ENCODE peak calls at places on chromosomes 5 and 9, in nine cellular contexts. One of them, this sample, is unnamed.

GRCh38 chr5:91378683-91379601 is 4.2 kb downstream of the ARRDC3 start:
- DNase-seq in PC-3: peak
- DNase-seq in mesendoderm: peak
- DNase-seq in fibroblast of lung: no peak
- DNase-seq in astrocyte: no peak
- DNase-seq in keratinocyte: no peak
- DNase-seq in endothelial cell of umbilical vein: peak
- DNase-seq in neuronal stem cell: no peak
- DNase-seq in H9: no peak
- DNase-seq in this sample: no peak

GRCh38 chr9:134185536-134186011 is 21.2 kb upstream of the RNU6ATAC start:
- DNase-seq in PC-3: no peak
- DNase-seq in mesendoderm: peak
- DNase-seq in fibroblast of lung: no peak
- DNase-seq in astrocyte: no peak
- DNase-seq in keratinocyte: no peak
- DNase-seq in endothelial cell of umbilical vein: no peak
- DNase-seq in neuronal stem cell: no peak
- DNase-seq in H9: no peak
- DNase-seq in this sample: no peak

GRCh38 chr5:177495243-177496060 is 2.0 kb downstream of the PDLIM7 start:
- DNase-seq in PC-3: peak
- DNase-seq in mesendoderm: peak
- DNase-seq in fibroblast of lung: peak
- DNase-seq in astrocyte: peak
- DNase-seq in keratinocyte: no peak
- DNase-seq in endothelial cell of umbilical vein: peak
- DNase-seq in neuronal stem cell: peak
- DNase-seq in H9: peak
- DNase-seq in this sample: no peak

GRCh38 chr5:135843571-135844337 is 9.3 kb downstream of the SLC25A48 start:
- DNase-seq in PC-3: peak
- DNase-seq in mesendoderm: no peak
- DNase-seq in fibroblast of lung: no peak
- DNase-seq in astrocyte: no peak
- DNase-seq in keratinocyte: peak
- DNase-seq in endothelial cell of umbilical vein: no peak
- DNase-seq in neuronal stem cell: no peak
- DNase-seq in H9: no peak
- DNase-seq in this sample: no peak

GRCh38 chr9:95383845-95384244 is 66.3 kb upstream of the FANCC start:
- DNase-seq in PC-3: no peak
- DNase-seq in mesendoderm: peak
- DNase-seq in fibroblast of lung: no peak
- DNase-seq in astrocyte: no peak
- DNase-seq in keratinocyte: no peak
- DNase-seq in endothelial cell of umbilical vein: no peak
- DNase-seq in neuronal stem cell: no peak
- DNase-seq in H9: no peak
- DNase-seq in this sample: no peak

GRCh38 chr5:73437126-73438047 is 11.2 kb downstream of the FOXD1 start:
- DNase-seq in PC-3: peak
- DNase-seq in mesendoderm: peak
- DNase-seq in fibroblast of lung: peak
- DNase-seq in astrocyte: peak
- DNase-seq in keratinocyte: no peak
- DNase-seq in endothelial cell of umbilical vein: no peak
- DNase-seq in neuronal stem cell: no peak
- DNase-seq in H9: peak
- DNase-seq in this sample: no peak

GRCh38 chr9:127773245-127773644 is 5.2 kb downstream of the SH2D3C start:
- DNase-seq in PC-3: no peak
- DNase-seq in mesendoderm: no peak
- DNase-seq in fibroblast of lung: no peak
- DNase-seq in astrocyte: no peak
- DNase-seq in keratinocyte: no peak
- DNase-seq in endothelial cell of umbilical vein: no peak
- DNase-seq in neuronal stem cell: no peak
- DNase-seq in H9: no peak
- DNase-seq in this sample: no peak

GRCh38 chr5:132389453-132390286 is 20.2 kb downstream of the SLC22A5 start:
- DNase-seq in PC-3: peak
- DNase-seq in mesendoderm: peak
- DNase-seq in fibroblast of lung: peak
- DNase-seq in astrocyte: peak
- DNase-seq in keratinocyte: peak
- DNase-seq in endothelial cell of umbilical vein: peak
- DNase-seq in neuronal stem cell: no peak
- DNase-seq in H9: no peak
- DNase-seq in this sample: no peak

GRCh38 chr5:174818430-174818829 is 94.0 kb downstream of the MSX2 start:
- DNase-seq in PC-3: no peak
- DNase-seq in mesendoderm: no peak
- DNase-seq in fibroblast of lung: no peak
- DNase-seq in astrocyte: no peak
- DNase-seq in keratinocyte: no peak
- DNase-seq in endothelial cell of umbilical vein: no peak
- DNase-seq in neuronal stem cell: no peak
- DNase-seq in H9: no peak
- DNase-seq in this sample: no peak

GRCh38 chr9:34992376-34992951 is 2.9 kb downstream of the DNAJB5 start:
- DNase-seq in PC-3: peak
- DNase-seq in mesendoderm: peak
- DNase-seq in fibroblast of lung: peak
- DNase-seq in astrocyte: peak
- DNase-seq in keratinocyte: peak
- DNase-seq in endothelial cell of umbilical vein: peak
- DNase-seq in neuronal stem cell: no peak
- DNase-seq in H9: peak
- DNase-seq in this sample: no peak

GRCh38 chr9:108836771-108837170 is 19.0 kb downstream of the ACTL7B start:
- DNase-seq in PC-3: peak
- DNase-seq in mesendoderm: no peak
- DNase-seq in fibroblast of lung: no peak
- DNase-seq in astrocyte: peak
- DNase-seq in keratinocyte: no peak
- DNase-seq in endothelial cell of umbilical vein: no peak
- DNase-seq in neuronal stem cell: no peak
- DNase-seq in H9: no peak
- DNase-seq in this sample: no peak

GRCh38 chr9:68755752-68756151 is 50.7 kb downstream of the PIP5K1B start:
- DNase-seq in PC-3: no peak
- DNase-seq in mesendoderm: peak
- DNase-seq in fibroblast of lung: no peak
- DNase-seq in astrocyte: no peak
- DNase-seq in keratinocyte: no peak
- DNase-seq in endothelial cell of umbilical vein: no peak
- DNase-seq in neuronal stem cell: peak
- DNase-seq in H9: no peak
- DNase-seq in this sample: no peak

GRCh38 chr5:95699337-95699736 is 16.5 kb upstream of the SPATA9 start:
- DNase-seq in PC-3: no peak
- DNase-seq in mesendoderm: no peak
- DNase-seq in fibroblast of lung: no peak
- DNase-seq in astrocyte: no peak
- DNase-seq in keratinocyte: no peak
- DNase-seq in endothelial cell of umbilical vein: no peak
- DNase-seq in neuronal stem cell: no peak
- DNase-seq in H9: no peak
- DNase-seq in this sample: no peak

GRCh38 chr9:31916591-31917223 is 467.7 kb upstream of the ACO1 start:
- DNase-seq in PC-3: peak
- DNase-seq in mesendoderm: peak
- DNase-seq in fibroblast of lung: no peak
- DNase-seq in astrocyte: no peak
- DNase-seq in keratinocyte: no peak
- DNase-seq in endothelial cell of umbilical vein: no peak
- DNase-seq in neuronal stem cell: no peak
- DNase-seq in H9: peak
- DNase-seq in this sample: no peak

GRCh38 chr9:90943341-90943740 is 141.7 kb downstream of the SYK start:
- DNase-seq in PC-3: peak
- DNase-seq in mesendoderm: no peak
- DNase-seq in fibroblast of lung: peak
- DNase-seq in astrocyte: no peak
- DNase-seq in keratinocyte: no peak
- DNase-seq in endothelial cell of umbilical vein: no peak
- DNase-seq in neuronal stem cell: no peak
- DNase-seq in H9: no peak
- DNase-seq in this sample: no peak

GRCh38 chr5:163867324-163867723 is 361.9 kb downstream of the MAT2B start:
- DNase-seq in PC-3: no peak
- DNase-seq in mesendoderm: no peak
- DNase-seq in fibroblast of lung: no peak
- DNase-seq in astrocyte: peak
- DNase-seq in keratinocyte: no peak
- DNase-seq in endothelial cell of umbilical vein: peak
- DNase-seq in neuronal stem cell: no peak
- DNase-seq in H9: no peak
- DNase-seq in this sample: no peak

DNA sequence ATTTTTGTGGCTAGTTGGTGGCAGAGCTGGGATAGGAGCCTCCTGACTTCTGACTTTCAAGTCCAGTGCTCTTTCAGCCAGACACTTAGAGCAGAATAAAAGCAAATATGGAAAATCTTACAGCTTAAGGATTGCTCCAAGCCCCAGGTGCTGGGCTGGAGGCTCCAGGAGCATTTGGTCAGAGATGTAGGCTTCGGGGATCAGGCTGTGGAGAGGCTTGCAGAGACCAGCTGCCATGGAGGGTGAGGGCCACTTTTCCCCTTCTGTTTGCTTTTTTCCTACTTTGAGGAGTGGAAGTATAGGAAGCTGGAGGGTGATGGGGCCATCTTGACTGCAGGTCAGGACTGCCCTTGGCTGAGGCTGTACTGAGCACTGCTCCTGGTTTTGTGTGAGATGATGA is 58.9 kb downstream of the RGS3 start:
- DNase-seq in PC-3: no peak
- DNase-seq in mesendoderm: no peak
- DNase-seq in fibroblast of lung: no peak
- DNase-seq in astrocyte: no peak
- DNase-seq in keratinocyte: no peak
- DNase-seq in endothelial cell of umbilical vein: no peak
- DNase-seq in neuronal stem cell: no peak
- DNase-seq in H9: no peak
- DNase-seq in this sample: no peak
- H3K9ac ChIP-seq in PC-3: no peak
- H3K9ac ChIP-seq in mesendoderm: no peak
- H3K9ac ChIP-seq in fibroblast of lung: no peak
- H3K9ac ChIP-seq in astrocyte: no peak
- H3K9ac ChIP-seq in keratinocyte: no peak
- H3K9ac ChIP-seq in endothelial cell of umbilical vein: peak
- H3K9ac ChIP-seq in neuronal stem cell: no peak
- H3K9ac ChIP-seq in H9: no peak
- H3K9ac ChIP-seq in this sample: no peak

DNA sequence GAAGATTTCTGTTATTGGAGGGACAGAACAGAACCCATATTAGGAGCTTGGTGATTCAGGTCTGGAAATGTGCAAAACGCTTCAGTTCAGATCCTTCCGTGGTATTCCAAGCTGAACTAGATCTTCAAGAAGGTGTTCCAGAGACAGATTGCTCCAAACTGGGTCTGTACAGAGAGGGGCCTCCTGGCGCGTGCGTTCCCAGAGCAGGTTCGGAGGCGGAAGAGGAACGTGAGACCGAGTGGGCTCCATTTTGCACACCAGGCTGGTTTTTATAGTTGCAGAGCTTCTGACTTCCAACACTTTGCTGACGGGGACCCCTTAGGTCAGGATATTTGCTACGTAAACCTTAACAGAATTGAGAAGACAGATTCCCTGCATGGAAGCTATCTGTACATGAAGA is 16.7 kb upstream of the RPL26L1 start:
- DNase-seq in PC-3: no peak
- DNase-seq in mesendoderm: no peak
- DNase-seq in fibroblast of lung: no peak
- DNase-seq in astrocyte: no peak
- DNase-seq in keratinocyte: no peak
- DNase-seq in endothelial cell of umbilical vein: no peak
- DNase-seq in neuronal stem cell: no peak
- DNase-seq in H9: no peak
- DNase-seq in this sample: no peak
- H3K9ac ChIP-seq in PC-3: no peak
- H3K9ac ChIP-seq in mesendoderm: peak
- H3K9ac ChIP-seq in fibroblast of lung: no peak
- H3K9ac ChIP-seq in astrocyte: peak
- H3K9ac ChIP-seq in keratinocyte: no peak
- H3K9ac ChIP-seq in endothelial cell of umbilical vein: no peak
- H3K9ac ChIP-seq in neuronal stem cell: no peak
- H3K9ac ChIP-seq in H9: no peak
- H3K9ac ChIP-seq in this sample: peak

DNA sequence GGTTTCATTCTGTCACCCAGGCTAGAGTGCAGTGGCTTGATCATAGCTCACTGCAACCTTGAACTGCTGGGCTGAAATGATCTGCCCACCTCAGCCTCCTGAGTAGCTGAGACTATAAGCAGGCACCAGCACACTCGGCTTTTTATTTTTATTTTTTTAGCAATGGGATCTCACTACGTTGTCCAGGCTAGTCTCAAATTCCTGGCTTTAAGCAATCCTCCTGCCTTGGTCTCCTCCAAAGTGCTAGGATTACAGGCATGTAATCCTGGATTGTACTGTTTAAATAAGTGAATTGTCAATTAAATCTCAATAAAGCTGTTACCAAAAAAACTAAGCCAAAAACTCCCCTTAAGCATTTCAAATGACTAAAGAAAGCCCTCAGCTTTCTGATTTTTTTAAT is 18.9 kb downstream of the GOLPH3 start:
- DNase-seq in PC-3: no peak
- DNase-seq in mesendoderm: no peak
- DNase-seq in fibroblast of lung: no peak
- DNase-seq in astrocyte: no peak
- DNase-seq in keratinocyte: no peak
- DNase-seq in endothelial cell of umbilical vein: no peak
- DNase-seq in neuronal stem cell: no peak
- DNase-seq in H9: no peak
- DNase-seq in this sample: no peak
- H3K9ac ChIP-seq in PC-3: no peak
- H3K9ac ChIP-seq in mesendoderm: no peak
- H3K9ac ChIP-seq in fibroblast of lung: no peak
- H3K9ac ChIP-seq in astrocyte: no peak
- H3K9ac ChIP-seq in keratinocyte: no peak
- H3K9ac ChIP-seq in endothelial cell of umbilical vein: no peak
- H3K9ac ChIP-seq in neuronal stem cell: no peak
- H3K9ac ChIP-seq in H9: no peak
- H3K9ac ChIP-seq in this sample: no peak

DNA sequence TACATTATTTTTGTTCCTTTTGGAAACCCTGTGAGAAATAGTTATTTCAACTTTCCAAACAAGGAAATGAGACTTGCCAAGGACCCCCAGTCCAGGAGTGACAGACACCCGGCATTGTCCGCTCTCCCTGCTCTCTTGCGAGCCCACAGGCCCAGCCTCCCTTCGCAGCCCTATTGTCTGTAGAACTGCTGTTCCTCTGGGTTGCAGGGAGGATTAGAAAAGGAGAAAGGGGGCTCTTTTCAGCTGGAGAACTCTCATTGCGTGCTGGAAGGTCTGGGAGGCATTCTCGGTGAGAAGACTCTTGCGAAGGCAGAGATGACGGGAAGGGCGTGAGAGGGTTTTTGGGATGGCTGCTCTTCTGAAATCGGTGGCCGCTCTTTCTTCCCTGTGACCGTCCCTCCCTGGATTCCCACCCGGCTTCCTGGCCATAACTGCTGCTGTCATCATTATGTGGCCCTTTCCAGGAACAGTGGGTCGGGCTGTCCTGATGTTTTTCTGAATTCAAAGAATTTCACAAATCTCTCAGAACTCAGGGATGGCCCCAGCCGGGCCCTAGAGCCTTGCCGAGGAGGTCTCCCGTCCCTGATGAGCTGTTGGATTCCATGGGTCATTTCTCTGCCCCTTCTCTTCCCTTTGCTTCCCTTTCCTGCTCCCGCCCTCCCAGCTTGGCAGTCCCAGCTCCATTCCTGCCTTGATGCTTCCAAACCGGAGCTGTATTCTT is 29.8 kb downstream of the STC2 start:
- DNase-seq in PC-3: no peak
- DNase-seq in mesendoderm: peak
- DNase-seq in fibroblast of lung: no peak
- DNase-seq in astrocyte: no peak
- DNase-seq in keratinocyte: no peak
- DNase-seq in endothelial cell of umbilical vein: no peak
- DNase-seq in neuronal stem cell: no peak
- DNase-seq in H9: no peak
- DNase-seq in this sample: no peak
- H3K9ac ChIP-seq in PC-3: no peak
- H3K9ac ChIP-seq in mesendoderm: no peak
- H3K9ac ChIP-seq in fibroblast of lung: no peak
- H3K9ac ChIP-seq in astrocyte: no peak
- H3K9ac ChIP-seq in keratinocyte: no peak
- H3K9ac ChIP-seq in endothelial cell of umbilical vein: no peak
- H3K9ac ChIP-seq in neuronal stem cell: no peak
- H3K9ac ChIP-seq in H9: no peak
- H3K9ac ChIP-seq in this sample: no peak

This sample was measured in SK-N-MC.